ENCODE peak calls at places on chromosomes 1 and 21, in six cellular contexts. One of them, this sample, is unnamed.

GRCh38 chr1:217921126-217921900 is 290.2 kb downstream of the SPATA17 start:
- DNase-seq in GM06990: no peak
- DNase-seq in heart right ventricle: no peak
- DNase-seq in K562: no peak
- DNase-seq in kidney epithelial cell: no peak
- DNase-seq in CD8-positive, alpha-beta T cell: no peak
- DNase-seq in this sample: no peak

GRCh38 chr1:183590225-183591191 is at the start of gene NCF2:
- DNase-seq in kidney epithelial cell: no peak
- DNase-seq in GM06990: peak; percentile 86
- DNase-seq in K562: no peak
- DNase-seq in heart right ventricle: no peak
- DNase-seq in CD8-positive, alpha-beta T cell: no peak
- DNase-seq in this sample: peak; percentile 17

GRCh38 chr1:112061852-112062451 is 72.5 kb upstream of the KCND3 start:
- DNase-seq in CD8-positive, alpha-beta T cell: no peak
- DNase-seq in GM06990: peak; percentile 48
- DNase-seq in K562: no peak
- DNase-seq in heart right ventricle: no peak
- DNase-seq in kidney epithelial cell: no peak
- DNase-seq in this sample: no peak

GRCh38 chr21:42093991-42094417 is 22.9 kb downstream of the UMODL1 start:
- DNase-seq in CD8-positive, alpha-beta T cell: no peak
- DNase-seq in kidney epithelial cell: peak; percentile 92
- DNase-seq in heart right ventricle: no peak
- DNase-seq in GM06990: no peak
- DNase-seq in K562: no peak
- DNase-seq in this sample: peak; percentile 55

GRCh38 chr1:145979746-145980435 is 15.4 kb downstream of the POLR3GL start:
- DNase-seq in CD8-positive, alpha-beta T cell: no peak
- DNase-seq in GM06990: peak; percentile 50
- DNase-seq in heart right ventricle: no peak
- DNase-seq in K562: no peak
- DNase-seq in kidney epithelial cell: no peak
- DNase-seq in this sample: no peak

GRCh38 chr1:111251570-111251969 is 24.1 kb downstream of the CHI3L2 start:
- DNase-seq in GM06990: no peak
- DNase-seq in kidney epithelial cell: no peak
- DNase-seq in CD8-positive, alpha-beta T cell: no peak
- DNase-seq in heart right ventricle: no peak
- DNase-seq in K562: no peak
- DNase-seq in this sample: no peak

GRCh38 chr1:15758537-15758936 is at the start of gene FBLIM1:
- DNase-seq in K562: peak; percentile 42
- DNase-seq in GM06990: no peak
- DNase-seq in CD8-positive, alpha-beta T cell: no peak
- DNase-seq in kidney epithelial cell: no peak
- DNase-seq in heart right ventricle: no peak
- DNase-seq in this sample: no peak

GRCh38 chr1:232635778-232636356 is 5.9 kb upstream of the SIPA1L2 start:
- DNase-seq in K562: peak; percentile 54
- DNase-seq in GM06990: no peak
- DNase-seq in CD8-positive, alpha-beta T cell: no peak
- DNase-seq in kidney epithelial cell: no peak
- DNase-seq in heart right ventricle: no peak
- DNase-seq in this sample: no peak

GRCh38 chr1:218209351-218209861 is 75.7 kb upstream of the RRP15 start:
- DNase-seq in heart right ventricle: no peak
- DNase-seq in CD8-positive, alpha-beta T cell: no peak
- DNase-seq in kidney epithelial cell: peak; percentile 7
- DNase-seq in K562: no peak
- DNase-seq in GM06990: no peak
- DNase-seq in this sample: no peak

GRCh38 chr1:223704921-223705878 is 7.1 kb upstream of the CAPN2 start:
- DNase-seq in CD8-positive, alpha-beta T cell: no peak
- DNase-seq in kidney epithelial cell: no peak
- DNase-seq in GM06990: no peak
- DNase-seq in heart right ventricle: no peak
- DNase-seq in K562: no peak
- DNase-seq in this sample: no peak

GRCh38 chr1:10122926-10123325 is 87.4 kb upstream of the KIF1B start:
- DNase-seq in K562: no peak
- DNase-seq in GM06990: no peak
- DNase-seq in CD8-positive, alpha-beta T cell: no peak
- DNase-seq in heart right ventricle: no peak
- DNase-seq in kidney epithelial cell: no peak
- DNase-seq in this sample: no peak

GRCh38 chr1:223419561-223419960 is 26.3 kb downstream of the CCDC185 start:
- DNase-seq in K562: no peak
- DNase-seq in heart right ventricle: no peak
- DNase-seq in CD8-positive, alpha-beta T cell: no peak
- DNase-seq in GM06990: no peak
- DNase-seq in kidney epithelial cell: no peak
- DNase-seq in this sample: no peak

GRCh38 chr21:34743831-34744230 is 75.0 kb downstream of the CLIC6 start:
- DNase-seq in kidney epithelial cell: no peak
- DNase-seq in heart right ventricle: no peak
- DNase-seq in GM06990: no peak
- DNase-seq in K562: no peak
- DNase-seq in CD8-positive, alpha-beta T cell: no peak
- DNase-seq in this sample: peak; percentile 59

DNA sequence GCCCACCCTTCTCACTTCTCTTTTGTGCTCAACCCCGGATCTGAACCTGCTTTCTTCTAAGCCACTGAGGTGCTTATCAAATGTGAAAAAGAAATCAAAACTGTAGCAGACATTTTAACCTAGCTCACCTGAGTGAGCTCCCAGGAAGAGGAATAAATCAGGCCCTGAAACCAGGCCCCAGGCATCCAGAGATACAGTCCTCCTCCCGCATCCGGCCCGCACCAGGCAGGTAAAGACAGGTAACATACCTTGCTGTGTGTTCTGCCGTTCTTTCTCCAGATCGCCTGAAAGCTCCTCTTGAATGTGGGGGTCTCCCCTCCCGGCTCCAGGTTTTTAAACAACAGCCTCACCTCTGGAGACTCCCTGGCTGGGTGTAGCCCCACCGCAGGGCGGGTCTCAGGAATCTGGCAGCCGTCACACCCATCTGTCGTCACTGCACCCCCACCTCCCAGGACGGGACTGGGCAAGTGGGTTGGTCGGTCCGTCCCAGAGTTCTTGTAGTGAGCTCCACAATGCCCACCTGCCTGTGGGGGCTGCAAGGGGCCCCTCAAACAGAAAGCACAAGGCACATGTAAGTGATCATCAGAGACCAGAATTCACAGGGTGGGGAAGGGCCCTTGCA is at the start of gene LAMB3:
- DNase-seq in kidney epithelial cell: no peak
- DNase-seq in K562: peak; percentile 39
- DNase-seq in CD8-positive, alpha-beta T cell: no peak
- DNase-seq in GM06990: no peak
- DNase-seq in heart right ventricle: no peak
- DNase-seq in this sample: peak; percentile 95
- TF ChIP-seq CTCF in kidney epithelial cell: no peak
- TF ChIP-seq CTCF in K562: no peak
- TF ChIP-seq CTCF in CD8-positive, alpha-beta T cell: no peak
- TF ChIP-seq CTCF in GM06990: no peak
- TF ChIP-seq CTCF in heart right ventricle: no peak
- TF ChIP-seq CTCF in this sample: no peak

GRCh38 chr1:115466433-115466832 is 128.4 kb upstream of the NGF start:
- DNase-seq in heart right ventricle: no peak
- DNase-seq in GM06990: no peak
- DNase-seq in CD8-positive, alpha-beta T cell: no peak
- DNase-seq in K562: no peak
- DNase-seq in kidney epithelial cell: no peak
- DNase-seq in this sample: no peak
- TF ChIP-seq CTCF in heart right ventricle: no peak
- TF ChIP-seq CTCF in GM06990: peak; percentile 18
- TF ChIP-seq CTCF in CD8-positive, alpha-beta T cell: no peak
- TF ChIP-seq CTCF in K562: peak; percentile 14
- TF ChIP-seq CTCF in kidney epithelial cell: no peak
- TF ChIP-seq CTCF in this sample: no peak

GRCh38 chr21:45262041-45262581 is 25.6 kb downstream of the POFUT2 start:
- DNase-seq in kidney epithelial cell: no peak
- DNase-seq in K562: no peak
- DNase-seq in GM06990: no peak
- DNase-seq in CD8-positive, alpha-beta T cell: no peak
- DNase-seq in heart right ventricle: no peak
- DNase-seq in this sample: no peak
- TF ChIP-seq CTCF in kidney epithelial cell: no peak
- TF ChIP-seq CTCF in K562: no peak
- TF ChIP-seq CTCF in GM06990: no peak
- TF ChIP-seq CTCF in CD8-positive, alpha-beta T cell: no peak
- TF ChIP-seq CTCF in heart right ventricle: no peak
- TF ChIP-seq CTCF in this sample: no peak

DNA sequence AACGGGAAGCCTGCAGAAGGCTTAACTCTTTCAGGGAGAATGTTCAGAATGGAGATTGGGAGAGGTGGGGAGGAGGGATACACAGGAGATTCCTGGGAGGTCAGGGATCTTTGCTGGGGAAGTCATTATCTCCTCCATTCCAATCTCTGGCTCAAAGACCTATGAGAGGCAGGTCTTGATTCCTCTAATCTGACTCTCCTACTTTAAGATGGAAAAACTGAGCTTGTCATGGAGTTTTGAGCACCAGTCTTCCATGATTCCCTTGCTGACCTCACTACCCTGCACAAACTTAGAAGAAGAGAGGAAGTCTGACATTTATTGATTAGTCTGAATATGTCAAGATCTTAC is 41.5 kb upstream of the SYNC start:
- DNase-seq in K562: no peak
- DNase-seq in CD8-positive, alpha-beta T cell: no peak
- DNase-seq in kidney epithelial cell: no peak
- DNase-seq in GM06990: no peak
- DNase-seq in heart right ventricle: no peak
- DNase-seq in this sample: no peak
- TF ChIP-seq CTCF in K562: no peak
- TF ChIP-seq CTCF in CD8-positive, alpha-beta T cell: no peak
- TF ChIP-seq CTCF in kidney epithelial cell: no peak
- TF ChIP-seq CTCF in GM06990: no peak
- TF ChIP-seq CTCF in heart right ventricle: no peak
- TF ChIP-seq CTCF in this sample: no peak

DNA sequence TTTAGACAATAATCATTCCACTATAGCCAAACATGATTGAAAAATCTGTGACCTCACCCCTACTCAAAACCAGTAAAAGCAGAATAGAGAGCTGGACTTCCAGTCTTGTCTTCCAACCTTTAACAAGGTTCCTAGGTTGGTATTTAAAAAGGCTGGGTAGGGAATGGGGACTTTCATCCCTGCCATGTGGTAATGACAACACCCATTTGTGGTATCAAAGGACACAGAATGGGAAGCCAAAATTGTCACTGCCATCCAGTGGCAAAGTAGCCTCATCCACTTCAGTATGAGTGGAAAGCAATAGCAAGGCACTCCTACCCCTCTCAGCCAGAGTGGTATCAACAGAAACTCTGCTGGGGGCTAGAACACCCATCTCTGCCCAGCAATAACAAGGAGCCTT is 33.9 kb downstream of the UCHL5 start:
- DNase-seq in heart right ventricle: no peak
- DNase-seq in GM06990: no peak
- DNase-seq in kidney epithelial cell: no peak
- DNase-seq in K562: no peak
- DNase-seq in CD8-positive, alpha-beta T cell: no peak
- DNase-seq in this sample: no peak
- TF ChIP-seq CTCF in heart right ventricle: no peak
- TF ChIP-seq CTCF in GM06990: no peak
- TF ChIP-seq CTCF in kidney epithelial cell: no peak
- TF ChIP-seq CTCF in K562: no peak
- TF ChIP-seq CTCF in CD8-positive, alpha-beta T cell: no peak
- TF ChIP-seq CTCF in this sample: no peak

DNA sequence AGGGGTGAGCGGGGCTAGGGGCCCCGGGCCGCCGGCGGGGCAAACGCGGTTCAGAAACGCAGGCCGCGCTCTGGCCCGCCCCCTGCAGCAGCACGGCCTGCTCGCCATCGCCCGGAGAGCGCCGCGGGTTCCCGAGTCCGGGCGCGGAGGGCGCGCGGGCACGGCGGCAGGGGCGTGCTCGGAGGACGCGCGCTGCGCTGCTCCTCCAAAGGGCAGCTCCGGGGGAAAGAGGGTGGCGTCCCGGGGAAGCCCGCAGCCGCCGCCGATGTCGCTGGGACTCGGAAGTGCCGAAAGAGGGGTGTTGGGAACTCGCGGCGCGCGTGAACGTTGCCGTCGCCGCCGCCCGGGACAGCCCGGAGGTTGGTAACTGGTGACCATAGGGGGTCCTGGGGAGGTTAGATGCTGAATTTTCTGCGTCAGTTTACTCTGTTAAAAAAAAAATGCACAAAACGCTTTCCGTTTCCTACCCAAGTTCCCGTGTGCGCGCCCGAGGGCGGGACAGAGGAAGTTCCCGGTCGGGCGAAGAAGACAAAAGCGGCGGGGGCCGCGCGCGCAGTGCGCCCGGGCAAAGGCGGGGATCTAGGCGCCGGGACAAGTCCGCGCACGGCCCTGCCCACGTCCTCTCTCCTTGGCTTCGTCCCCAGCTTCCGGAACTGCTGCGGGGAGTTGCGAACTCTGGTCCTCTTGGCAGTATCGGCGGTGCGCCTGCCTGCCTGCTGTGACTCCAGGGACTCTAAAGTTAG is at the start of gene HHAT:
- DNase-seq in CD8-positive, alpha-beta T cell: peak; percentile 40
- DNase-seq in heart right ventricle: peak; percentile 89
- DNase-seq in kidney epithelial cell: no peak
- DNase-seq in GM06990: peak; percentile 86
- DNase-seq in K562: no peak
- DNase-seq in this sample: peak; percentile 84
- TF ChIP-seq CTCF in CD8-positive, alpha-beta T cell: no peak
- TF ChIP-seq CTCF in heart right ventricle: peak; percentile 12
- TF ChIP-seq CTCF in kidney epithelial cell: no peak
- TF ChIP-seq CTCF in GM06990: no peak
- TF ChIP-seq CTCF in K562: no peak
- TF ChIP-seq CTCF in this sample: no peak

DNA sequence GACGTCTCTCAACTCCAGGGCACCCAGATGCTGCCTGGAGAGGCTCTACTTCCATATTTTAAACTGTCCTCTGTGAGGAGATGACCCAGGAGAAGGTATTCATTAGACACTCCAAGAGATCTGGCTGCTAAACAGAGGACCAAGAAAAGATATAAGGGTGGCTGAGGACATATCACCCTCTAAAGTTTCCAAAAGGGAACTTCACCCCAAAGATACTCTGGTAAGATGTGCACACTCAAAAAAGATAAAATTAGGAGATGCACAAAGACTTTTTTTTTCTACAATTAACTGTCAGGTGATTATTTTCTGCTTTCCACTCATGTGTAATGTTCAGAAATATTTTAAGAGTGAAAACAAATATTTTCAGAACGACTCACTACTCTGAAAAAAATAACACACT is 1.4 kb downstream of the ZNF670 start:
- DNase-seq in CD8-positive, alpha-beta T cell: no peak
- DNase-seq in heart right ventricle: no peak
- DNase-seq in kidney epithelial cell: no peak
- DNase-seq in GM06990: no peak
- DNase-seq in K562: no peak
- DNase-seq in this sample: no peak
- TF ChIP-seq CTCF in CD8-positive, alpha-beta T cell: no peak
- TF ChIP-seq CTCF in heart right ventricle: no peak
- TF ChIP-seq CTCF in kidney epithelial cell: no peak
- TF ChIP-seq CTCF in GM06990: no peak
- TF ChIP-seq CTCF in K562: peak; percentile 8
- TF ChIP-seq CTCF in this sample: no peak

GRCh38 chr1:171781167-171781875 is at the start of gene METTL13:
- DNase-seq in kidney epithelial cell: peak; percentile 96
- DNase-seq in CD8-positive, alpha-beta T cell: peak; percentile 98
- DNase-seq in K562: peak; percentile 98
- DNase-seq in heart right ventricle: peak; percentile 98
- DNase-seq in GM06990: peak; percentile 100
- DNase-seq in this sample: peak; percentile 99
- TF ChIP-seq CTCF in kidney epithelial cell: no peak
- TF ChIP-seq CTCF in CD8-positive, alpha-beta T cell: no peak
- TF ChIP-seq CTCF in K562: peak; percentile 7
- TF ChIP-seq CTCF in heart right ventricle: no peak
- TF ChIP-seq CTCF in GM06990: no peak
- TF ChIP-seq CTCF in this sample: no peak

This sample was measured in Calu3.